ENCODE peak calls at places on chromosomes 2 and 18, in four cellular contexts. K is heart right ventricle; Z is pancreas; T is activated naive CD8-positive, alpha-beta T cell treated with anti-CD3 and anti-CD28 coated beads, Interleukin-2, amount 50 U/mL, for 24 hours. L is an unnamed sample.

GRCh38 chr2:240260664-240261063 is 120.2 kb upstream of the OTOS start:
- DNase-seq in K (no peak), Z (no peak), T (no peak), L (no peak)

GRCh38 chr18:46366211-46366610 is 262.0 kb downstream of the HAUS1 start:
- DNase-seq in K (no peak), Z (no peak), T (no peak), L (no peak)

GRCh38 chr2:41038408-41038807 is 586.5 kb upstream of the SLC8A1 start:
- DNase-seq in K (no peak), Z (no peak), T (no peak), L (no peak)

GRCh38 chr2:158904126-158904525 is 64.3 kb upstream of the TANC1 start:
- DNase-seq in K (no peak), Z (no peak), T (no peak), L (no peak)

GRCh38 chr2:15799432-15799827 is 140.9 kb upstream of the MYCN start:
- DNase-seq in K (no peak), Z (no peak), T (no peak), L (no peak)

GRCh38 chr2:88027709-88028389 is 11.5 kb upstream of the RNU2-63P start:
- DNase-seq in K (no peak), Z (no peak), T (no peak), L (no peak)

GRCh38 chr2:50712569-50712968 is 319.4 kb downstream of the NRXN1 start:
- DNase-seq in K (no peak), Z (no peak), T (no peak), L (no peak)

GRCh38 chr18:48216639-48217280 is 192.4 kb downstream of the ZBTB7C start:
- DNase-seq in K (peak), Z (no peak), T (no peak), L (no peak)

GRCh38 chr18:22609642-22610041 is 191.9 kb upstream of the CTAGE1 start:
- DNase-seq in K (peak), Z (peak), T (no peak), L (no peak)

GRCh38 chr2:144894612-144895300 is 374.8 kb upstream of the ZEB2 start:
- DNase-seq in K (no peak), Z (no peak), T (no peak), L (peak)

L was measured in H9.